ENCODE peak calls at places on chromosomes 11 and 22, in nine cellular contexts. D, N, Z, Y, V, J, Q, R and P are unnamed samples.

GRCh38 chr11:11349870-11350325 is 3.2 kb downstream of the CSNK2A3 start:
- DNase-seq in V (peak; percentile 33), Z (no peak), J (peak; percentile 75), N (no peak), Y (no peak), D (peak; percentile 30), Q (peak; percentile 90), R (peak; percentile 51), P (no peak)

GRCh38 chr11:78334109-78334508 is 83.5 kb downstream of the GAB2 start:
- DNase-seq in D (no peak), J (no peak), Z (no peak), N (no peak), R (no peak), Y (no peak), Q (no peak), V (no peak), P (no peak)

GRCh38 chr11:113705871-113706654 is at the start of gene TMPRSS5:
- DNase-seq in Z (no peak), D (no peak), R (no peak), Q (no peak), Y (peak; percentile 73), V (no peak), J (no peak), N (no peak), P (no peak)

GRCh38 chr22:36409911-36410756 is 22.4 kb upstream of the MYH9 start:
- DNase-seq in J (no peak), R (peak; percentile 98), D (peak; percentile 99), V (no peak), Q (no peak), Z (peak; percentile 75), N (peak; percentile 98), Y (peak; percentile 99), P (peak; percentile 78)

GRCh38 chr11:61860054-61860903 is 31.1 kb downstream of the FADS3 start:
- DNase-seq in Q (no peak), J (no peak), V (no peak), Z (no peak), R (peak; percentile 92), N (no peak), D (peak; percentile 88), Y (peak; percentile 40), P (no peak)

GRCh38 chr11:87338046-87338639 is 300.4 kb downstream of the TMEM135 start:
- DNase-seq in N (no peak), J (no peak), V (no peak), Z (no peak), Y (no peak), R (no peak), Q (no peak), D (no peak), P (no peak)

GRCh38 chr11:121721961-121722360 is 269.2 kb upstream of the SORL1-AS1 start:
- DNase-seq in Q (no peak), D (peak; percentile 24), N (no peak), Y (no peak), V (no peak), Z (no peak), J (no peak), R (no peak), P (no peak)

GRCh38 chr11:111526501-111526900 is 11.9 kb downstream of the HOATZ start:
- DNase-seq in V (no peak), J (no peak), D (no peak), R (no peak), N (no peak), Q (peak; percentile 93), Z (peak; percentile 52), Y (no peak), P (no peak)

GRCh38 chr11:63999349-64000025 is 13.2 kb downstream of the OTUB1 start:
- DNase-seq in V (no peak), J (no peak), R (peak; percentile 44), Z (peak; percentile 59), D (peak; percentile 45), N (peak; percentile 52), Y (peak; percentile 80), Q (no peak), P (peak; percentile 69)

GRCh38 chr11:124897681-124898680 is at the start of gene ROBO4:
- DNase-seq in Q (peak; percentile 94), D (no peak), V (peak; percentile 34), R (no peak), Z (no peak), Y (no peak), J (peak; percentile 66), N (no peak), P (no peak)

GRCh38 chr22:37139762-37140161 is 10.0 kb downstream of the IL2RB start:
- DNase-seq in N (peak; percentile 24), V (no peak), Z (no peak), Q (no peak), D (no peak), R (no peak), Y (no peak), J (no peak), P (no peak)

GRCh38 chr11:116794851-116795250 is 3.2 kb upstream of the APOA5 start:
- DNase-seq in Q (no peak), Y (no peak), N (no peak), R (no peak), Z (no peak), J (no peak), V (no peak), D (no peak), P (no peak)

GRCh38 chr11:7844986-7845385 is 48.2 kb upstream of the OR5P2 start:
- DNase-seq in Y (no peak), J (no peak), N (no peak), V (no peak), D (no peak), Z (no peak), R (no peak), Q (no peak), P (no peak)

GRCh38 chr11:48066881-48067800 is 86.8 kb downstream of the PTPRJ start:
- DNase-seq in J (no peak), V (no peak), R (no peak), Y (no peak), N (no peak), D (no peak), Z (no peak), Q (no peak), P (no peak)

GRCh38 chr11:27718346-27718852 is 18.1 kb upstream of the BDNF start:
- DNase-seq in Z (no peak), R (peak; percentile 19), J (peak; percentile 93), D (no peak), V (no peak), Q (peak; percentile 95), N (peak; percentile 83), Y (no peak), P (no peak)

GRCh38 chr11:74282863-74283484 is 28.5 kb downstream of the P4HA3 start:
- DNase-seq in N (no peak), J (no peak), R (no peak), Q (peak; percentile 28), Y (no peak), D (no peak), Z (no peak), V (no peak), P (no peak)

GRCh38 chr22:39073941-39074340 is 3.1 kb upstream of the APOBEC3G start:
- DNase-seq in N (no peak), R (no peak), Z (no peak), J (no peak), Q (no peak), D (no peak), Y (no peak), V (no peak), P (no peak)

GRCh38 chr22:41106122-41106968 is 14.0 kb downstream of the EP300 start:
- DNase-seq in Z (no peak), D (no peak), J (no peak), N (no peak), Y (no peak), V (no peak), Q (peak; percentile 33), R (no peak), P (no peak)

DNA sequence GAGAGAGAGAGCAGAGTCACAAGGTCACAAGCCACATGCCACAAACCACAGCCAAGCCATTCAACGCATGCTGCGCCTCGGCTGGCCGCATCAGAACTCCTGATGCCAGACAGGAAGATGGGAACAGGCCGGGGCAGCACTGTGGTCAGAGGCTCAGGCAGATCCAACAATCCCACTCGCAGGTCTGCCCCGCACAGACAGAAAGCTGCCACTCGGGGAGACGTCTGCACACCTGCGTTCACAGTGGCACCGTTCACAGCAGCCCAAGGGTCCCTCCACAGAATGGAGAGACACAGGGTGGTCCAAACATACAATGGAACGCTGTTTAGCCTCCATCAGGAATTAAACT is 408.8 kb downstream of the CTTN start:
- DNase-seq in Q (no peak), Z (no peak), D (no peak), R (no peak), V (no peak), N (no peak), J (no peak), Y (no peak), P (no peak)
- H3K27me3 ChIP-seq in Q (no peaks in the 10 kb centered on the region), Z (no peaks in the 10 kb centered on the region), D (no peaks in the 10 kb centered on the region), R (no peaks in the 10 kb centered on the region), V (no peaks in the 10 kb centered on the region), N (no peaks in the 10 kb centered on the region), J (no peaks in the 10 kb centered on the region), Y (no peaks in the 10 kb centered on the region), P (peaks cover 4% of the 10 kb centered on the region)

DNA sequence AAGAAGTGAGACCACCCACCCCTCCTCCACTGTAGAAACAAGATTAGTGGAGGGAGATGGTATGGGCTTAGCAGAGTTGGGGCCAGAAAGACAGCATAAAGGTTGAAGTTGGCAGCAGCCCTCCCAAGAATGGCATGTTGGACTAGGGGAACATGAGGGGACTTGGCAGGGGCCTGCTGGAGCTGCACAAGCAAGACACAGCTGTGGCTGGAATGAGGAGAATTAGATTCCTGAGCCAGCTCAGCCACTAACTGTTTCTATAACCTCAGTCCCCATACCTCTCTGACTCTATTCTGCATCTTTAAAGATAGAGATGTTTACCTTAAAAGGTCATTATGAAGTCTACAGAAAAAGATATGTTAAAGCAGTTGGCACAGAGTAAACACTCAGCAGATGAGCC is 13.2 kb downstream of the MAP6 start:
- DNase-seq in V (no peak), J (no peak), Z (no peak), R (no peak), Y (peak; percentile 42), D (no peak), N (no peak), Q (peak; percentile 55), P (no peak)
- TF ChIP-seq CTCF in V (no peak), J (no peak), Z (no peak), R (no peak), Y (no peak), D (no peak), N (no peak), Q (no peak), P (no peak)

GRCh38 chr11:133928628-133929059 is 28.1 kb downstream of the IGSF9B start:
- DNase-seq in Z (no peak), Q (no peak), V (no peak), J (no peak), R (no peak), D (no peak), N (no peak), Y (peak; percentile 53), P (peak; percentile 27)
- H3K27me3 ChIP-seq in Z (no peaks in the 10 kb centered on the region), Q (no peaks in the 10 kb centered on the region), V (no peaks in the 10 kb centered on the region), J (no peaks in the 10 kb centered on the region), R (no peaks in the 10 kb centered on the region), D (no peaks in the 10 kb centered on the region), N (no peaks in the 10 kb centered on the region), Y (no peaks in the 10 kb centered on the region), P (no peaks in the 10 kb centered on the region)

GRCh38 chr11:60566773-60567172 is 51.6 kb downstream of the MS4A13 start:
- DNase-seq in V (no peak), D (no peak), Q (no peak), Y (no peak), Z (no peak), J (no peak), N (no peak), R (no peak), P (no peak)

GRCh38 chr11:60561254-60561653 is 46.1 kb downstream of the MS4A13 start:
- DNase-seq in Z (no peak), V (no peak), N (no peak), Y (no peak), D (no peak), J (no peak), Q (no peak), R (no peak), P (no peak)

GRCh38 chr11:60563553-60564235 is 48.5 kb downstream of the MS4A13 start:
- DNase-seq in Q (no peak), J (no peak), Z (peak; percentile 21), Y (no peak), D (no peak), V (no peak), N (no peak), R (no peak), P (no peak)
- TF ChIP-seq CTCF in Q (no peak), J (no peak), Z (no peak), Y (no peak), D (no peak), V (no peak), N (no peak), R (no peak), P (no peak)